ENCODE peak calls at places on chromosomes 16 and 17, in seven cellular contexts. One of them, this sample, is unnamed.

GRCh38 chr17:63703556-63704258 is 3.8 kb upstream of the LIMD2 start:
- DNase-seq in activated CD8-positive, alpha-beta T cell treated with anti-CD3 and anti-CD28 coated beads, Interleukin-2, amount 10 ng/mL, durations not matched to agents 7 days and 5 days: no peak
- DNase-seq in mucosa of gallbladder: no peak
- DNase-seq in activated CD8-positive, alpha-beta memory T cell treated with anti-CD3 and anti-CD28 coated beads, Interleukin-2, amount 50 U/mL, for 48 hours: no peak
- DNase-seq in naive thymus-derived CD4-positive, alpha-beta T cell: no peak
- DNase-seq in Calu3: no peak
- DNase-seq in osteoblast: peak; percentile 73
- DNase-seq in this sample: no peak

GRCh38 chr16:1538804-1539520 is 5.5 kb downstream of the TMEM204 start:
- DNase-seq in activated CD8-positive, alpha-beta T cell treated with anti-CD3 and anti-CD28 coated beads, Interleukin-2, amount 10 ng/mL, durations not matched to agents 7 days and 5 days: peak; percentile 49
- DNase-seq in naive thymus-derived CD4-positive, alpha-beta T cell: no peak
- DNase-seq in mucosa of gallbladder: no peak
- DNase-seq in Calu3: no peak
- DNase-seq in osteoblast: peak; percentile 85
- DNase-seq in activated CD8-positive, alpha-beta memory T cell treated with anti-CD3 and anti-CD28 coated beads, Interleukin-2, amount 50 U/mL, for 48 hours: peak; percentile 72
- DNase-seq in this sample: no peak

GRCh38 chr17:20706752-20707372 is 127.3 kb downstream of the CDRT15L2 start:
- DNase-seq in Calu3: peak; percentile 9
- DNase-seq in activated CD8-positive, alpha-beta memory T cell treated with anti-CD3 and anti-CD28 coated beads, Interleukin-2, amount 50 U/mL, for 48 hours: no peak
- DNase-seq in mucosa of gallbladder: no peak
- DNase-seq in activated CD8-positive, alpha-beta T cell treated with anti-CD3 and anti-CD28 coated beads, Interleukin-2, amount 10 ng/mL, durations not matched to agents 7 days and 5 days: no peak
- DNase-seq in osteoblast: peak; percentile 21
- DNase-seq in naive thymus-derived CD4-positive, alpha-beta T cell: no peak
- DNase-seq in this sample: no peak

GRCh38 chr16:27455700-27456099 is 53.7 kb downstream of the IL21R start:
- DNase-seq in naive thymus-derived CD4-positive, alpha-beta T cell: peak; percentile 47
- DNase-seq in activated CD8-positive, alpha-beta memory T cell treated with anti-CD3 and anti-CD28 coated beads, Interleukin-2, amount 50 U/mL, for 48 hours: no peak
- DNase-seq in Calu3: no peak
- DNase-seq in osteoblast: peak; percentile 45
- DNase-seq in mucosa of gallbladder: no peak
- DNase-seq in activated CD8-positive, alpha-beta T cell treated with anti-CD3 and anti-CD28 coated beads, Interleukin-2, amount 10 ng/mL, durations not matched to agents 7 days and 5 days: no peak
- DNase-seq in this sample: no peak

GRCh38 chr17:49730078-49730786 is 22.5 kb upstream of the SLC35B1 start:
- DNase-seq in Calu3: no peak
- DNase-seq in activated CD8-positive, alpha-beta T cell treated with anti-CD3 and anti-CD28 coated beads, Interleukin-2, amount 10 ng/mL, durations not matched to agents 7 days and 5 days: no peak
- DNase-seq in activated CD8-positive, alpha-beta memory T cell treated with anti-CD3 and anti-CD28 coated beads, Interleukin-2, amount 50 U/mL, for 48 hours: no peak
- DNase-seq in mucosa of gallbladder: peak; percentile 83
- DNase-seq in naive thymus-derived CD4-positive, alpha-beta T cell: no peak
- DNase-seq in osteoblast: peak; percentile 85
- DNase-seq in this sample: peak; percentile 80

GRCh38 chr17:32481193-32481592 is 5.6 kb upstream of the CDK5R1 start:
- DNase-seq in Calu3: no peak
- DNase-seq in activated CD8-positive, alpha-beta memory T cell treated with anti-CD3 and anti-CD28 coated beads, Interleukin-2, amount 50 U/mL, for 48 hours: peak; percentile 26
- DNase-seq in mucosa of gallbladder: no peak
- DNase-seq in naive thymus-derived CD4-positive, alpha-beta T cell: no peak
- DNase-seq in osteoblast: no peak
- DNase-seq in activated CD8-positive, alpha-beta T cell treated with anti-CD3 and anti-CD28 coated beads, Interleukin-2, amount 10 ng/mL, durations not matched to agents 7 days and 5 days: no peak
- DNase-seq in this sample: no peak

GRCh38 chr16:87276091-87276561 is 41.1 kb downstream of the C16orf95 start:
- DNase-seq in activated CD8-positive, alpha-beta T cell treated with anti-CD3 and anti-CD28 coated beads, Interleukin-2, amount 10 ng/mL, durations not matched to agents 7 days and 5 days: no peak
- DNase-seq in Calu3: no peak
- DNase-seq in mucosa of gallbladder: no peak
- DNase-seq in activated CD8-positive, alpha-beta memory T cell treated with anti-CD3 and anti-CD28 coated beads, Interleukin-2, amount 50 U/mL, for 48 hours: no peak
- DNase-seq in naive thymus-derived CD4-positive, alpha-beta T cell: no peak
- DNase-seq in osteoblast: peak; percentile 42
- DNase-seq in this sample: no peak

GRCh38 chr16:15650698-15651161 is 685 bp downstream of the NDE1 start:
- DNase-seq in Calu3: peak; percentile 9
- DNase-seq in osteoblast: peak; percentile 81
- DNase-seq in mucosa of gallbladder: no peak
- DNase-seq in naive thymus-derived CD4-positive, alpha-beta T cell: peak; percentile 63
- DNase-seq in activated CD8-positive, alpha-beta T cell treated with anti-CD3 and anti-CD28 coated beads, Interleukin-2, amount 10 ng/mL, durations not matched to agents 7 days and 5 days: peak; percentile 57
- DNase-seq in activated CD8-positive, alpha-beta memory T cell treated with anti-CD3 and anti-CD28 coated beads, Interleukin-2, amount 50 U/mL, for 48 hours: peak; percentile 67
- DNase-seq in this sample: no peak

GRCh38 chr17:78896834-78897638 is 6.0 kb downstream of the CEP295NL start:
- DNase-seq in activated CD8-positive, alpha-beta T cell treated with anti-CD3 and anti-CD28 coated beads, Interleukin-2, amount 10 ng/mL, durations not matched to agents 7 days and 5 days: no peak
- DNase-seq in osteoblast: peak; percentile 58
- DNase-seq in mucosa of gallbladder: no peak
- DNase-seq in Calu3: no peak
- DNase-seq in naive thymus-derived CD4-positive, alpha-beta T cell: no peak
- DNase-seq in activated CD8-positive, alpha-beta memory T cell treated with anti-CD3 and anti-CD28 coated beads, Interleukin-2, amount 50 U/mL, for 48 hours: no peak
- DNase-seq in this sample: no peak

GRCh38 chr16:287298-287811 is 4.4 kb downstream of the PDIA2 start:
- DNase-seq in osteoblast: peak; percentile 90
- DNase-seq in mucosa of gallbladder: no peak
- DNase-seq in Calu3: no peak
- DNase-seq in activated CD8-positive, alpha-beta memory T cell treated with anti-CD3 and anti-CD28 coated beads, Interleukin-2, amount 50 U/mL, for 48 hours: no peak
- DNase-seq in naive thymus-derived CD4-positive, alpha-beta T cell: no peak
- DNase-seq in activated CD8-positive, alpha-beta T cell treated with anti-CD3 and anti-CD28 coated beads, Interleukin-2, amount 10 ng/mL, durations not matched to agents 7 days and 5 days: no peak
- DNase-seq in this sample: no peak

This sample was measured in ureter.